ENCODE peak calls at places on chromosomes 12 and 14, in four cellular contexts. One of them, this sample, is unnamed. For H3K36me3 and H3K4me1, the result is how much of the 10 kb centered on the place peaks cover.

GRCh38 chr14:49769171-49769570 is 1.2 kb downstream of the KLHDC2 start:
- DNase-seq in upper lobe of right lung: no peak
- DNase-seq in mesendoderm: no peak
- DNase-seq in left lung: no peak
- DNase-seq in this sample: no peak

GRCh38 chr14:92247937-92248336 is 75.0 kb upstream of the SLC24A4 start:
- DNase-seq in upper lobe of right lung: no peak
- DNase-seq in mesendoderm: no peak
- DNase-seq in left lung: peak
- DNase-seq in this sample: no peak

GRCh38 chr14:99716850-99717681 is 33.0 kb downstream of the CYP46A1 start:
- DNase-seq in upper lobe of right lung: no peak
- DNase-seq in mesendoderm: no peak
- DNase-seq in left lung: peak
- DNase-seq in this sample: no peak

GRCh38 chr14:99479903-99480855 is 480 bp downstream of the SETD3 start:
- DNase-seq in upper lobe of right lung: peak
- DNase-seq in mesendoderm: peak
- DNase-seq in left lung: peak
- DNase-seq in this sample: peak

GRCh38 chr12:98838282-98838681 is 193.2 kb downstream of the APAF1 start:
- DNase-seq in upper lobe of right lung: no peak
- DNase-seq in mesendoderm: peak
- DNase-seq in left lung: no peak
- DNase-seq in this sample: no peak

GRCh38 chr12:116492703-116493324 is 66.4 kb upstream of the MAP1LC3B2 start:
- DNase-seq in upper lobe of right lung: no peak
- DNase-seq in mesendoderm: peak
- DNase-seq in left lung: no peak
- DNase-seq in this sample: no peak

GRCh38 chr14:51430079-51430478 is 190.0 kb downstream of the TMX1 start:
- DNase-seq in upper lobe of right lung: no peak
- DNase-seq in mesendoderm: no peak
- DNase-seq in left lung: no peak
- DNase-seq in this sample: no peak

GRCh38 chr12:109448707-109449390 is 28.3 kb downstream of the KCTD10 start:
- DNase-seq in upper lobe of right lung: no peak
- DNase-seq in mesendoderm: no peak
- DNase-seq in left lung: no peak
- DNase-seq in this sample: no peak

GRCh38 chr12:100229036-100229635 is 28.5 kb downstream of the ACTR6 start:
- DNase-seq in upper lobe of right lung: no peak
- DNase-seq in mesendoderm: peak
- DNase-seq in left lung: no peak
- DNase-seq in this sample: no peak

GRCh38 chr12:12927211-12928079 is 24.5 kb downstream of the GPRC5D start:
- DNase-seq in upper lobe of right lung: peak
- DNase-seq in mesendoderm: peak
- DNase-seq in left lung: peak
- DNase-seq in this sample: peak

GRCh38 chr12:50961708-50962107 is 9.4 kb downstream of the HIGD1C start:
- DNase-seq in upper lobe of right lung: no peak
- DNase-seq in mesendoderm: no peak
- DNase-seq in left lung: no peak
- DNase-seq in this sample: no peak

GRCh38 chr12:52441320-52441911 is 7.2 kb upstream of the KRT75 start:
- DNase-seq in upper lobe of right lung: no peak
- DNase-seq in mesendoderm: no peak
- DNase-seq in left lung: no peak
- DNase-seq in this sample: no peak

GRCh38 chr12:131867891-131868675 is 26.3 kb upstream of the ULK1 start:
- DNase-seq in upper lobe of right lung: no peak
- DNase-seq in mesendoderm: no peak
- DNase-seq in left lung: no peak
- DNase-seq in this sample: no peak

GRCh38 chr12:90630006-90630405 is 325.0 kb downstream of the CCER1 start:
- DNase-seq in upper lobe of right lung: no peak
- DNase-seq in mesendoderm: no peak
- DNase-seq in left lung: no peak
- DNase-seq in this sample: no peak

GRCh38 chr14:88995437-88996198 is 171.2 kb downstream of the TTC8 start:
- DNase-seq in upper lobe of right lung: no peak
- DNase-seq in mesendoderm: no peak
- DNase-seq in left lung: no peak
- DNase-seq in this sample: no peak

GRCh38 chr14:102893452-102893851 is 29.0 kb upstream of the AMN start:
- DNase-seq in upper lobe of right lung: peak
- DNase-seq in mesendoderm: no peak
- DNase-seq in left lung: no peak
- DNase-seq in this sample: no peak

GRCh38 chr12:95690861-95691635 is 99.5 kb downstream of the NTN4 start:
- DNase-seq in upper lobe of right lung: no peak
- DNase-seq in mesendoderm: peak
- DNase-seq in left lung: no peak
- DNase-seq in this sample: no peak

GRCh38 chr14:56555921-56556570 is 23.6 kb upstream of the TMEM260 start:
- DNase-seq in upper lobe of right lung: no peak
- DNase-seq in mesendoderm: peak
- DNase-seq in left lung: no peak
- DNase-seq in this sample: no peak

GRCh38 chr14:83257466-83258439 is 1724.1 kb upstream of the SEL1L start:
- DNase-seq in upper lobe of right lung: no peak
- DNase-seq in mesendoderm: no peak
- DNase-seq in left lung: no peak
- DNase-seq in this sample: no peak

GRCh38 chr12:132438726-132439125 is 51.2 kb upstream of the FBRSL1 start:
- DNase-seq in upper lobe of right lung: no peak
- DNase-seq in mesendoderm: no peak
- DNase-seq in left lung: no peak
- DNase-seq in this sample: no peak

GRCh38 chr14:74793506-74794155 is 30.5 kb downstream of the YLPM1 start:
- DNase-seq in upper lobe of right lung: no peak
- DNase-seq in mesendoderm: peak
- DNase-seq in left lung: no peak
- DNase-seq in this sample: no peak

GRCh38 chr14:71130491-71131179 is 223.4 kb downstream of the PCNX1 start:
- DNase-seq in upper lobe of right lung: no peak
- DNase-seq in mesendoderm: peak
- DNase-seq in left lung: no peak
- DNase-seq in this sample: no peak

GRCh38 chr14:68981539-68981976 is 2.5 kb upstream of the ACTN1 start:
- DNase-seq in upper lobe of right lung: no peak
- DNase-seq in mesendoderm: no peak
- DNase-seq in left lung: no peak
- DNase-seq in this sample: no peak

GRCh38 chr14:104632781-104633180 is 28.2 kb upstream of the TMEM179 start:
- DNase-seq in upper lobe of right lung: no peak
- DNase-seq in mesendoderm: no peak
- DNase-seq in left lung: no peak
- DNase-seq in this sample: no peak

GRCh38 chr12:6620137-6620884 is 13.1 kb upstream of the CHD4 start:
- DNase-seq in upper lobe of right lung: peak
- DNase-seq in mesendoderm: peak
- DNase-seq in left lung: peak
- DNase-seq in this sample: no peak

GRCh38 chr14:74532246-74532645 is 38.7 kb downstream of the ISCA2 start:
- DNase-seq in upper lobe of right lung: no peak
- DNase-seq in mesendoderm: no peak
- DNase-seq in left lung: no peak
- DNase-seq in this sample: no peak

GRCh38 chr12:106508966-106509365 is 73.8 kb upstream of the RFX4 start:
- DNase-seq in upper lobe of right lung: no peak
- DNase-seq in mesendoderm: no peak
- DNase-seq in left lung: no peak
- DNase-seq in this sample: no peak

GRCh38 chr14:105143451-105144230 is 24.9 kb downstream of the JAG2 start:
- DNase-seq in upper lobe of right lung: no peak
- DNase-seq in mesendoderm: no peak
- DNase-seq in left lung: peak
- DNase-seq in this sample: no peak

GRCh38 chr12:51320695-51321320 is 3.2 kb downstream of the BIN2 start:
- DNase-seq in upper lobe of right lung: no peak
- DNase-seq in mesendoderm: peak
- DNase-seq in left lung: no peak
- DNase-seq in this sample: no peak

GRCh38 chr12:132046561-132046960 is 96.8 kb downstream of the EP400 start:
- DNase-seq in upper lobe of right lung: no peak
- DNase-seq in mesendoderm: peak
- DNase-seq in left lung: no peak
- DNase-seq in this sample: no peak

GRCh38 chr12:117231750-117232149 is 41.5 kb upstream of the FBXO21 start:
- DNase-seq in upper lobe of right lung: no peak
- DNase-seq in mesendoderm: peak
- DNase-seq in left lung: no peak
- DNase-seq in this sample: no peak

GRCh38 chr14:68951051-68951797 is 27.9 kb downstream of the ACTN1 start:
- DNase-seq in upper lobe of right lung: peak
- DNase-seq in mesendoderm: peak
- DNase-seq in left lung: peak
- DNase-seq in this sample: no peak

GRCh38 chr12:108518716-108519496 is 3.8 kb downstream of the FICD start:
- DNase-seq in upper lobe of right lung: no peak
- DNase-seq in mesendoderm: no peak
- DNase-seq in left lung: no peak
- DNase-seq in this sample: no peak

GRCh38 chr14:50232276-50232642 is 881 bp upstream of the SOS2 start:
- DNase-seq in upper lobe of right lung: no peak
- DNase-seq in mesendoderm: no peak
- DNase-seq in left lung: no peak
- DNase-seq in this sample: no peak

GRCh38 chr14:100882026-100882967 is 21.2 kb downstream of the RTL1 start:
- DNase-seq in upper lobe of right lung: peak
- DNase-seq in mesendoderm: no peak
- DNase-seq in left lung: peak
- DNase-seq in this sample: no peak

GRCh38 chr12:58566599-58566998 is 353.7 kb downstream of the LRIG3 start:
- DNase-seq in upper lobe of right lung: no peak
- DNase-seq in mesendoderm: no peak
- DNase-seq in left lung: no peak
- DNase-seq in this sample: no peak

DNA sequence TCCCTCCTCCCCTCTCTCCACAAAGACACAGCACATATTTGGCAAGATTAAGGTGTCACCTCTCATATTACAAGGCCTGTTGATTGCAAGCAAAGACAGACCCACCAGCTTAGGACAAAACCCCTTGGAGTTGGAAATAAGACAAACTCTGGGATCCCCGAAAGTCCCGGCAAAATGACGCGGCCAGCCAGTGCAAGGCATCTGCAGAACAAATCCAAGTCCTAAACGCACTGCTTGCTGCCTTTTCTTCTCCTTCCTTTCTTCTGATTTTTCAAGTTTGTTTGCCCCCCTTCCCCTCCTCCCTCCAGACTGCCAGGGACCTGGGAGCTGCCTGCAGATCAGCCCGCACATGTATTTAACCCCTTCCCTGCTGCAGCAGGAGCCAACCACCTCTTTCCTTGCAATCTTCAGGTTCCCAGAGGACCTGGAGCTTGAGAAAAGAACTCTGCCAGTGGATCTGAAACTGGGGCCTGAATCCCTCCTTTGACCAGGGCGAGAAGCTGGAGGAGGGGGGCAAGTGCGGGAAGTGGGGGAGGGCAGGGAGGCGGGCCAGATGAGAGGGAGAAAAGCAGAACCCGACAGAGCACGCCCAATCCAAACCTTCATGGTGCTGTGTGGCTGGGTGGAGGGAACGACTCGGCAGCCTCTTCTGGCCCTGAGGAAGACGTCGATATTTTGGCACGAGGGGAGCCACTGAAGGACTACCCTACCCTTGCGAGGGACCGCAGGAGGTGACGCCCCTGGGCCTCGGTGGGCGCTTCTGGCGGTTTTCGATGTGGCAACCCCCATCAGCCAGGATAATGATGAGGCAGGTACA is 2.0 kb upstream of the NTF3 start:
- DNase-seq in upper lobe of right lung: no peak
- DNase-seq in mesendoderm: peak
- DNase-seq in left lung: no peak
- DNase-seq in this sample: no peak
- H3K4me3 ChIP-seq in upper lobe of right lung: no peak
- H3K4me3 ChIP-seq in mesendoderm: no peak
- H3K4me3 ChIP-seq in left lung: no peak
- H3K4me3 ChIP-seq in this sample: no peak

DNA sequence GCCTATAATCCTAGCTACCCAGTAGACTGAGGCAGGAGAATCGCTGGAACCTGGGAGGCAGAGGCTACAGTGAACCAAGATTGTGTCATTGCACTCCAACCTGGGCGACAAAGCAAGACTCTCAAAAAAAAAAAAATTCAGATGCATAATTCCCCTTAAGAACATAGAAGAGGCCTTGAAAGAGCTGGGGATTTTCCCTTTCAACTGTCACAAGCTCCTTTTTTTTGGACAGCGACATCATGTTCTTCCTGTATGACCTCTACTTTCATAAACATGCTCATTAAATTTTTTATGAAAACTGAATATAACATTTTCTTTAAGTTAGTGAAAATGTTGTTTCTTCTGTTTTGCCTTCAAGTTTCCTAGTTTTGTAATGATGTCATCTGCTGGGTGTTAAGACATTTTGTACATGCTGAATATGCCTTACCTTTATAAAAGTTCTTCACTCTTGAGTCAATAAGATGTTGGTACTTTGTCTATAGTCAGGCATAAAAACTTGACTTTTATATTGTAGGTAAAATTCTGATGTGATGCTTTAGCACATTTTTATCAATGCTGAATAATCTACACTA is 76.0 kb downstream of the PTHLH start:
- DNase-seq in upper lobe of right lung: no peak
- DNase-seq in mesendoderm: no peak
- DNase-seq in left lung: no peak
- DNase-seq in this sample: no peak
- H3K36me3 ChIP-seq in upper lobe of right lung: under half
- H3K36me3 ChIP-seq in mesendoderm: under half
- H3K36me3 ChIP-seq in left lung: under half
- H3K36me3 ChIP-seq in this sample: under half

DNA sequence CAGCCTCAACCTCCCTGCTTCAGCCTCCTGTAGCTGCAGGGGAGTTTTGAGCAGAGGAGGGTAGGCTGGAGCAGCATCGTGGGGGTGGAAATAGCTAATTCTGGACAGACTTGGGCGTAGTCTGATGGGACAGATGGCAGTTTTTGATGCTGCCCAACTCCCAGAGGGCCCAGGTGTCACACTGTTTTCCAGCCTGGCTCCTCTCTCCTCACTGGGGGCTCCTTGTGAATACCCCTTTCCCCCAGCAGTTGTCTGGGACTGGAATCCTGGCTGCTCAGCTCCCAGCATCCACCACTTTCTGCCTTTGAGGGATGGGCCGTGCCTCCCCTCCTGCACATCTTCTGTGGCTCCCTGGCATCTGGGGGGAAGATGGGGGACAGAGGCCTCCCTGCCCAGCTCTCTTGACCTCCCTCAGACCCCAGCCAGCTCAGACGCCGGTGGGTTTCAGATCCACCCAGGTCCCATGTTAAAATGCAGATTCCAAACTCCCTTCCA is 34.0 kb downstream of the SH2B3 start:
- DNase-seq in upper lobe of right lung: peak
- DNase-seq in mesendoderm: no peak
- DNase-seq in left lung: no peak
- DNase-seq in this sample: no peak
- H3K4me1 ChIP-seq in upper lobe of right lung: half or more
- H3K4me1 ChIP-seq in mesendoderm: under half
- H3K4me1 ChIP-seq in left lung: half or more
- H3K4me1 ChIP-seq in this sample: half or more

GRCh38 chr12:121905746-121906145 is 12.6 kb upstream of the CFAP251 start:
- DNase-seq in upper lobe of right lung: no peak
- DNase-seq in mesendoderm: no peak
- DNase-seq in left lung: no peak
- DNase-seq in this sample: no peak
- H3K4me3 ChIP-seq in upper lobe of right lung: no peak
- H3K4me3 ChIP-seq in mesendoderm: no peak
- H3K4me3 ChIP-seq in left lung: no peak
- H3K4me3 ChIP-seq in this sample: no peak